ENCODE peak calls at places on chromosomes 12 and 14, in four cellular contexts. B, J, T and Q are unnamed samples.

GRCh38 chr12:124612392-124612680 is 44.9 kb upstream of the NCOR2 start:
- DNase-seq in B (no peak), J (no peak), T (no peak), Q (no peak)

GRCh38 chr12:69991683-69992297 is 166.8 kb downstream of the MYRFL start:
- DNase-seq in B (no peak), J (no peak), T (no peak), Q (no peak)

GRCh38 chr12:107093547-107094448 is at the start of gene CRY1:
- DNase-seq in B (peak; percentile 99), J (peak; percentile 98), T (peak; percentile 95), Q (peak; percentile 99)

GRCh38 chr12:117105902-117106301 is 6.7 kb upstream of the TESC start:
- DNase-seq in B (peak; percentile 44), J (no peak), T (peak; percentile 25), Q (no peak)

GRCh38 chr12:71731439-71732356 is 23.0 kb upstream of the RAB21 start:
- DNase-seq in B (no peak), J (no peak), T (no peak), Q (peak; percentile 48)

GRCh38 chr12:76422878-76423438 is 74.7 kb upstream of the BBS10 start:
- DNase-seq in B (no peak), J (no peak), T (no peak), Q (no peak)

GRCh38 chr12:18651525-18651924 is 86.3 kb downstream of the PLCZ1 start:
- DNase-seq in B (no peak), J (no peak), T (no peak), Q (no peak)

GRCh38 chr12:102427542-102427923 is 52.8 kb downstream of the IGF1 start:
- DNase-seq in B (no peak), J (peak; percentile 47), T (no peak), Q (no peak)

GRCh38 chr12:121238086-121238485 is 28.2 kb downstream of the P2RX4 start:
- DNase-seq in B (no peak), J (no peak), T (no peak), Q (no peak)

GRCh38 chr14:90109858-90110257 is 48.1 kb downstream of the KCNK13 start:
- DNase-seq in B (no peak), J (no peak), T (no peak), Q (no peak)

GRCh38 chr14:24072436-24072835 is 1.1 kb downstream of the CPNE6 start:
- DNase-seq in B (no peak), J (no peak), T (no peak), Q (no peak)

GRCh38 chr12:25155031-25155576 is 39.9 kb downstream of the DNAI7 start:
- DNase-seq in B (no peak), J (no peak), T (no peak), Q (no peak)

GRCh38 chr14:77024171-77024627 is 4.3 kb downstream of the IRF2BPL start:
- DNase-seq in B (no peak), J (peak; percentile 61), T (no peak), Q (no peak)

GRCh38 chr12:1838223-1838993 is 18.0 kb downstream of the LRTM2 start:
- DNase-seq in B (peak; percentile 46), J (no peak), T (no peak), Q (no peak)

GRCh38 chr12:109760031-109760929 is 46.7 kb downstream of the FAM222A start:
- DNase-seq in B (peak; percentile 88), J (peak; percentile 59), T (no peak), Q (peak; percentile 48)

GRCh38 chr12:121467638-121468403 is 67.9 kb downstream of the RNF34 start:
- DNase-seq in B (peak; percentile 81), J (peak; percentile 53), T (no peak), Q (no peak)

GRCh38 chr14:98144964-98145363 is 1127.0 kb downstream of the BCL11B start:
- DNase-seq in B (no peak), J (no peak), T (no peak), Q (no peak)

GRCh38 chr14:72913809-72914208 is 12.5 kb upstream of the DCAF4 start:
- DNase-seq in B (no peak), J (no peak), T (no peak), Q (no peak)

GRCh38 chr14:72920008-72920407 is 6.3 kb upstream of the DCAF4 start:
- DNase-seq in B (no peak), J (no peak), T (no peak), Q (no peak)

GRCh38 chr14:72916174-72916573 is 10.1 kb upstream of the DCAF4 start:
- DNase-seq in B (no peak), J (no peak), T (no peak), Q (no peak)

GRCh38 chr14:72921396-72921795 is 4.9 kb upstream of the DCAF4 start:
- DNase-seq in B (no peak), J (no peak), T (no peak), Q (peak; percentile 15)

GRCh38 chr14:72917420-72917819 is 8.8 kb upstream of the DCAF4 start:
- DNase-seq in B (no peak), J (no peak), T (no peak), Q (no peak)
- H3K27ac ChIP-seq in B (no peak overlapping the region), J (no peak overlapping the region), T (no peak overlapping the region), Q (no peak overlapping the region)

GRCh38 chr12:54716284-54716683 is 68.1 kb upstream of the DCD start:
- DNase-seq in B (no peak), J (no peak), T (no peak), Q (no peak)
- H3K4me1 ChIP-seq in B (no peaks in the 10 kb centered on the region), J (no peaks in the 10 kb centered on the region), T (no peaks in the 10 kb centered on the region), Q (no peaks in the 10 kb centered on the region)

DNA sequence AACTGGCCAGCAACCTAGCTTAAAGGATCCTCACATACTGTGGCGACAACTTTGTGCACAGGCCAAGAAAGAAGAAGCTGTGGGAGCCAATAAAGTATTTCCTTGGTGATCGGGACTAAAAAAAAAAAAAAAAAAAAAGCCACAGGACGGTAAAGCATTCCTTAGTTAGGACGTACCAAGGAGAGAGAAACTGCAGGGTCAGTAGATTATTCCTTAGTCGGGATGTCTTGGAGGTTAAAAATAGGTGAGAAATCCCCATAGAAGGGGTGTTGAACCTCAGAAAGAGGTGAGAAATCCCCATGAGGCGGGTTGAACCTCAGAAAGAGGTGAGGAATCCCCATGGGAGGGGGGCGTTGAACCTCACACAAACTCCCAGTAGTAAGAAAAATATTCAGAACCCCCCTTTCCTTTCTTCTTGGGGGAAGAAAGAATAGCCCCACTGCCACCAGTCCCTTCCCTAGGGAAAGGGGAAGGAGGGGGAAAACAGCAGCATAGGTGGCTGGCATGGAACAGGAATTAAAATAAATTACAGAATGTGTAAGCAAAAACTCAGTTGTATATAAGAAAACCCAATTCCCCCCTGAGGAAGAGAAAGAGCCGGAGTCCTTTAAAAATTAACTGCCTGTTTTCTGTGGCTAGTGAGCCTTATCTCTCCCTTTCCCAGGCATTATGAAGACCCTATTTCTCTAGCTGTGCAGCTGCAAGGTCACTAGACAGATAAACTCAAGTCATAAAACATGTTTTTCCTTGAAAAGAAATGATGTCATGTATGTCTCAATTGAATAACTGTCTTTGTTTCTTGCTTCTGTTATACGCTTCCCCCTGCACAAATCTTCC is 26.8 kb downstream of the KLRK1 start:
- DNase-seq in B (no peak), J (no peak), T (no peak), Q (peak; percentile 62)
- H3K4me3 ChIP-seq in B (no peak overlapping the region), J (peak overlapping the region; percentile 59), T (no peak overlapping the region), Q (peak overlapping the region; percentile 42)

DNA sequence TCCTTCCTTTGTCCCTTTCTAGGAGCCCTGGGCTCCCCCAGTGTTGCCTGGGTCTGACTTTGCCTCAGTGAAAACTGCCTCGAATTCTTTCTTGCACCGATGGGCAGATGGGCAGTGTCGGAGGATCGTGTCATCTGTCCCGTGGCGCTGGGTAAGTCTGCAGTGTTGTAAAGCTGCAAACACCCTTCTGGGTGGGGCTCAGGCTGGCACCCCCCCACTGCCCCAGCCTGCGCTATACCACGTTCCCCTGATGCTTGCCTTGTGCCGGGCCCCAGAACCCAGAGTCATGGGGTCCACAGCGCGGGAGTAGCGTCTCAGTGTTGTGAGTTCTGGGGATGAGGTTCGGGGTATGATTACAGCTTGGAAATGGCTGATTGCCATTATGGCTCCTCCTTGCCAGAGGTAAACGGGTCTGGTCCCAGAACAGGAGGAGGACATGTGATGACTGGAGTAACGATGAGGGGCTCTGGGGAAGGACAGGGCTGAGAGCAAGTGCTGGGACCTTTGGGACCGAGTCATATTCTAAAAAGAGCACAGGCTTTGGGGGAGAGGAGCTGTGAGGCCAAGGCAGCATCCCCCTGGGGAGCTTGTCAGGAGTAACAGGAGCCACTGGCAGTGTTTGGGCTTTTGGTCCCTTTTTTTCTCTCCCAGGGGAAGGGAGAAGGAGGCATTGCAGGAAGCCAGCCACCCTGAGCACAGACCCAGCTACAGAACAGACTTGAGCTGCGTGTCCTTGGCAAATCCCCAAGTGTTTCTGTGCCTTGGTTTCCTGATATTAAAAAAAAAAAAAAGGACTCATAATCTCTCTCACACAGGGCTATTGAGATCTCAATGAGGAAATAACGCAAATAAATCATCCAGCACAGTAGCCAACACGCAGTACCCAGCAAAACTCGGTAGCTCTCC is 4.3 kb downstream of the RTL1 start:
- DNase-seq in B (peak; percentile 27), J (no peak), T (no peak), Q (no peak)
- H3K27ac ChIP-seq in B (no peak overlapping the region), J (no peak overlapping the region), T (no peak overlapping the region), Q (no peak overlapping the region)

GRCh38 chr12:68367136-68367535 is 35.0 kb upstream of the MDM1 start:
- DNase-seq in B (no peak), J (no peak), T (no peak), Q (no peak)
- H3K4me1 ChIP-seq in B (peaks cover 40% of the 10 kb centered on the region), J (no peaks in the 10 kb centered on the region), T (peaks cover 19% of the 10 kb centered on the region), Q (peaks cover 9% of the 10 kb centered on the region)

GRCh38 chr14:106691601-106692291 is 1165.4 kb downstream of the TMEM121 start:
- DNase-seq in B (peak; percentile 67), J (peak; percentile 21), T (no peak), Q (no peak)

GRCh38 chr14:106690333-106690891 is 1164.0 kb downstream of the TMEM121 start:
- DNase-seq in B (no peak), J (no peak), T (no peak), Q (no peak)

GRCh38 chr14:106694638-106695393 is 1168.4 kb downstream of the TMEM121 start:
- DNase-seq in B (no peak), J (no peak), T (no peak), Q (no peak)
- H3K4me3 ChIP-seq in B (no peak overlapping the region), J (no peak overlapping the region), T (no peak overlapping the region), Q (no peak overlapping the region)

GRCh38 chr14:75147423-75148071 is 20.7 kb upstream of the NEK9 start:
- DNase-seq in B (peak; percentile 82), J (peak; percentile 62), T (no peak), Q (peak; percentile 77)

GRCh38 chr14:75153295-75153694 is 23.1 kb downstream of the TMED10 start:
- DNase-seq in B (no peak), J (no peak), T (no peak), Q (no peak)

GRCh38 chr14:75144944-75145343 is 18.1 kb upstream of the NEK9 start:
- DNase-seq in B (no peak), J (no peak), T (no peak), Q (no peak)

GRCh38 chr14:75155159-75155558 is 21.3 kb downstream of the TMED10 start:
- DNase-seq in B (no peak), J (no peak), T (no peak), Q (no peak)

GRCh38 chr14:75150150-75150549 is 23.3 kb upstream of the NEK9 start:
- DNase-seq in B (no peak), J (no peak), T (no peak), Q (no peak)
- H3K27ac ChIP-seq in B (no peak overlapping the region), J (no peak overlapping the region), T (no peak overlapping the region), Q (no peak overlapping the region)